ENCODE peak calls at places on chromosome 1, in four cellular contexts. R is mesenchymal stem cell, L is SHP77, N is left ventricle myocardium inferior. X is an unnamed sample.

GRCh38 chr1:192887426-192887825 is 78.6 kb downstream of the RGS2 start:
- DNase-seq in R (no peak), L (no peak), N (no peak), X (no peak)

GRCh38 chr1:224435999-224436398 is 1.4 kb upstream of the WDR26 start:
- DNase-seq in R (no peak), L (no peak), N (no peak), X (no peak)

GRCh38 chr1:53626576-53626975 is 112.4 kb downstream of the GLIS1 start:
- DNase-seq in R (no peak), L (no peak), N (no peak), X (no peak)

GRCh38 chr1:43818691-43819090 is 111.4 kb downstream of the ST3GAL3 start:
- DNase-seq in R (no peak), L (no peak), N (no peak), X (no peak)

GRCh38 chr1:19734472-19734999 is 65.2 kb downstream of the TMCO4 start:
- DNase-seq in R (no peak), L (no peak), N (peak; percentile 29), X (no peak)

GRCh38 chr1:221392453-221392852 is 349.4 kb downstream of the DUSP10 start:
- DNase-seq in R (peak; percentile 6), L (no peak), N (no peak), X (no peak)

GRCh38 chr1:37605061-37605650 is 9.4 kb upstream of the GNL2 start:
- DNase-seq in R (no peak), L (no peak), N (no peak), X (no peak)

GRCh38 chr1:94636625-94637024 is 95.1 kb upstream of the F3 start:
- DNase-seq in R (peak; percentile 58), L (no peak), N (no peak), X (no peak)

GRCh38 chr1:212644866-212645556 is 36.5 kb downstream of the ATF3 start:
- DNase-seq in R (no peak), L (no peak), N (no peak), X (no peak)

GRCh38 chr1:60765204-60765603 is 317.2 kb upstream of the NFIA start:
- DNase-seq in R (no peak), L (peak; percentile 54), N (no peak), X (no peak)

GRCh38 chr1:226004396-226004795 is 5.3 kb upstream of the SDE2 start:
- DNase-seq in R (no peak), L (no peak), N (no peak), X (no peak)

GRCh38 chr1:29569971-29570634 is 333.8 kb downstream of the PTPRU start:
- DNase-seq in R (peak; percentile 91), L (peak; percentile 51), N (no peak), X (no peak)

GRCh38 chr1:185860876-185861275 is 126.7 kb downstream of the HMCN1 start:
- DNase-seq in R (no peak), L (no peak), N (no peak), X (no peak)

GRCh38 chr1:180482425-180483275 is 19.7 kb downstream of the ACBD6 start:
- DNase-seq in R (peak; percentile 69), L (peak; percentile 56), N (no peak), X (no peak)

GRCh38 chr1:215377736-215378135 is 189.4 kb upstream of the KCTD3 start:
- DNase-seq in R (no peak), L (no peak), N (no peak), X (no peak)

GRCh38 chr1:115644109-115644508 is 2.3 kb downstream of the VANGL1 start:
- DNase-seq in R (no peak), L (no peak), N (no peak), X (no peak)

GRCh38 chr1:157163273-157164127 is 25.3 kb upstream of the ETV3 start:
- DNase-seq in R (peak; percentile 61), L (peak; percentile 69), N (peak; percentile 62), X (peak; percentile 62)

GRCh38 chr1:218397752-218398339 is 52.7 kb downstream of the TGFB2 start:
- DNase-seq in R (no peak), L (no peak), N (no peak), X (no peak)

GRCh38 chr1:172653015-172653709 is 5.7 kb upstream of the FASLG start:
- DNase-seq in R (no peak), L (no peak), N (no peak), X (no peak)